ENCODE peak calls at places on chromosomes 12 and 14, in six cellular contexts. F, G, M, R, T and Q are unnamed samples.

GRCh38 chr12:48451372-48451771 is 21.0 kb upstream of the ANP32D start:
- DNase-seq in F (no peak), G (no peak), M (no peak), R (no peak), T (no peak), Q (no peak)

GRCh38 chr14:58947816-58948440 is 240.5 kb upstream of the DAAM1 start:
- DNase-seq in F (no peak), G (peak), M (no peak), R (peak), T (no peak), Q (no peak)

GRCh38 chr12:25682421-25682820 is 129.3 kb upstream of the LMNTD1 start:
- DNase-seq in F (no peak), G (no peak), M (no peak), R (peak), T (no peak), Q (no peak)

GRCh38 chr14:104953097-104953496 is 25.1 kb downstream of the AHNAK2 start:
- DNase-seq in F (no peak), G (no peak), M (peak), R (no peak), T (no peak), Q (peak)

GRCh38 chr14:37559386-37559785 is 35.7 kb downstream of the FOXA1 start:
- DNase-seq in F (no peak), G (no peak), M (no peak), R (peak), T (no peak), Q (no peak)

GRCh38 chr14:94677747-94678146 is 65.6 kb downstream of the SERPINA3 start:
- DNase-seq in F (no peak), G (peak), M (no peak), R (no peak), T (peak), Q (peak)

GRCh38 chr12:51001799-51002198 is 24.4 kb downstream of the SLC11A2 start:
- DNase-seq in F (no peak), G (no peak), M (no peak), R (no peak), T (no peak), Q (no peak)

GRCh38 chr12:26863515-26863914 is 30.5 kb upstream of the ITPR2 start:
- DNase-seq in F (no peak), G (no peak), M (no peak), R (no peak), T (no peak), Q (no peak)

GRCh38 chr14:91143862-91144261 is 30.0 kb downstream of the DGLUCY start:
- DNase-seq in F (no peak), G (no peak), M (no peak), R (no peak), T (no peak), Q (no peak)

GRCh38 chr12:89884917-89885316 is 176.3 kb upstream of the ATP2B1 start:
- DNase-seq in F (no peak), G (no peak), M (no peak), R (no peak), T (no peak), Q (no peak)

GRCh38 chr12:25477217-25477616 is 75.9 kb downstream of the LMNTD1 start:
- DNase-seq in F (no peak), G (no peak), M (no peak), R (no peak), T (no peak), Q (no peak)

GRCh38 chr12:21566223-21566906 is 38.3 kb downstream of the GYS2 start:
- DNase-seq in F (no peak), G (no peak), M (no peak), R (no peak), T (no peak), Q (no peak)

GRCh38 chr14:99393059-99393655 is 87.5 kb downstream of the SETD3 start:
- DNase-seq in F (peak), G (peak), M (no peak), R (peak), T (no peak), Q (no peak)

GRCh38 chr14:95235767-95236166 is 78.4 kb upstream of the DICER1 start:
- DNase-seq in F (no peak), G (no peak), M (no peak), R (no peak), T (peak), Q (no peak)

GRCh38 chr14:75198291-75198933 is 22.0 kb upstream of the TMED10 start:
- DNase-seq in F (no peak), G (no peak), M (no peak), R (peak), T (no peak), Q (no peak)

GRCh38 chr14:57962293-57962996 is 96.6 kb upstream of the SLC35F4 start:
- DNase-seq in F (no peak), G (peak), M (no peak), R (no peak), T (no peak), Q (no peak)

GRCh38 chr12:91100901-91101300 is 10.4 kb downstream of the LUM start:
- DNase-seq in F (no peak), G (no peak), M (no peak), R (peak), T (no peak), Q (no peak)

GRCh38 chr12:31897791-31898503 is 61.3 kb upstream of the RESF1 start:
- DNase-seq in F (no peak), G (peak), M (no peak), R (peak), T (no peak), Q (no peak)

GRCh38 chr12:124947013-124947412 is 32.6 kb upstream of the UBC start:
- DNase-seq in F (no peak), G (no peak), M (no peak), R (no peak), T (no peak), Q (no peak)

GRCh38 chr14:56195219-56195618 is 77.0 kb downstream of the PELI2 start:
- DNase-seq in F (no peak), G (no peak), M (no peak), R (no peak), T (no peak), Q (no peak)

GRCh38 chr14:64225156-64225757 is 68.9 kb downstream of the ESR2 start:
- DNase-seq in F (no peak), G (no peak), M (no peak), R (no peak), T (no peak), Q (no peak)

GRCh38 chr14:70934502-70935134 is 27.4 kb downstream of the PCNX1 start:
- DNase-seq in F (no peak), G (no peak), M (no peak), R (peak), T (no peak), Q (no peak)

GRCh38 chr14:70789361-70789760 is 20.0 kb downstream of the MAP3K9 start:
- DNase-seq in F (no peak), G (no peak), M (peak), R (peak), T (no peak), Q (no peak)

GRCh38 chr12:99087278-99087677 is 442.2 kb downstream of the APAF1 start:
- DNase-seq in F (no peak), G (no peak), M (no peak), R (no peak), T (no peak), Q (no peak)

GRCh38 chr12:113333877-113334785 is 778 bp downstream of the SLC8B1 start:
- DNase-seq in F (no peak), G (no peak), M (peak), R (no peak), T (no peak), Q (no peak)

GRCh38 chr12:52364061-52364460 is 3.2 kb downstream of the KRT85 start:
- DNase-seq in F (no peak), G (no peak), M (no peak), R (no peak), T (no peak), Q (no peak)

GRCh38 chr14:30903285-30904124 is 29.1 kb downstream of the COCH start:
- DNase-seq in F (no peak), G (no peak), M (no peak), R (no peak), T (no peak), Q (no peak)

GRCh38 chr14:30906752-30907658 is 32.6 kb downstream of the COCH start:
- DNase-seq in F (no peak), G (no peak), M (no peak), R (no peak), T (no peak), Q (no peak)

GRCh38 chr14:30908826-30909225 is 34.5 kb downstream of the COCH start:
- DNase-seq in F (no peak), G (no peak), M (no peak), R (no peak), T (no peak), Q (no peak)

GRCh38 chr14:30907659-30908057 is 33.3 kb downstream of the COCH start:
- DNase-seq in F (no peak), G (no peak), M (no peak), R (no peak), T (no peak), Q (no peak)
- H3K4me3 ChIP-seq in F (no peak), G (no peak), M (no peak), R (no peak), T (no peak), Q (no peak)

DNA sequence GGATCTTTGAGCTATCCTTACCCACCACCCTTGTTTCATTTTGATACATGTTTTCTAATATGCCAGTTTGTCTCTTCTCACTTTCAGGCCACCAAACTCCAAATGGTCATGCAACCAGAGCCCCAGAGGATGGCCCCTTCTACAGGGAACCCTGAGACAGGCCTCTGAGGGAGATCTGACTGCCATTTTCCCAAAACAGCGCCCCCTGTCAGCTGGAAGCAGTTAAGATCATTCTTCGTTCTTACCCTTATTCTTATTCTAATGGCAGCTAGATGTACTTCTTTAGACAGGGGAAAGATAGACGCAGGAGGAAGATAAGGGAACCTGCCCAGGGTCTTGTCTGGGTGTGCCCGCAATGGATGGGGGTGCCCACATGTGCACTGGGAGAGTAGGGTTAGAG is 38.4 kb downstream of the C12orf56 start:
- DNase-seq in F (no peak), G (peak), M (no peak), R (no peak), T (no peak), Q (no peak)
- TF ChIP-seq CTCF in F (no peak), G (peak), M (no peak), R (no peak), T (no peak), Q (no peak)

GRCh38 chr12:7787574-7788315 is 1.5 kb upstream of the NANOG start:
- DNase-seq in F (no peak), G (peak), M (no peak), R (no peak), T (no peak), Q (no peak)
- H3K27ac ChIP-seq in F (no peak), G (no peak), M (no peak), R (no peak), T (no peak), Q (no peak)

GRCh38 chr14:22598099-22598895 is at the start of gene ABHD4:
- DNase-seq in F (peak), G (peak), M (peak), R (peak), T (peak), Q (no peak)

GRCh38 chr14:22601456-22601855 is 3.4 kb downstream of the ABHD4 start:
- DNase-seq in F (no peak), G (no peak), M (no peak), R (no peak), T (no peak), Q (no peak)

GRCh38 chr14:22598896-22599244 is 770 bp downstream of the ABHD4 start:
- DNase-seq in F (peak), G (peak), M (no peak), R (peak), T (no peak), Q (no peak)

GRCh38 chr14:22599349-22599748 is 1.2 kb downstream of the ABHD4 start:
- DNase-seq in F (no peak), G (no peak), M (no peak), R (no peak), T (no peak), Q (no peak)

GRCh38 chr14:22600027-22600426 is 1.9 kb downstream of the ABHD4 start:
- DNase-seq in F (no peak), G (no peak), M (no peak), R (no peak), T (no peak), Q (no peak)
- H3K4me3 ChIP-seq in F (peak), G (peak), M (no peak), R (peak), T (no peak), Q (no peak)